ENCODE peak calls at places on chromosomes 3 and 15, in ten cellular contexts. U is PC-3; K is caudate nucleus; H is head of caudate nucleus; V is C1 segment of cervical spinal cord; D is GM10248; A is activated T-helper 1 cell treated with anti-CD3 and anti-CD28 coated beads, Interleukin-2, amount 50 U/mL, for 16 hours; I is stimulated activated CD4-positive, alpha-beta T cell treated with anti-CD3 and anti-CD28 coated beads, Interleukin-2, amount 100 ng/mL, for 48 hours; Z is breast epithelium; F is T-cell. Y is an unnamed sample.

GRCh38 chr15:81161215-81161673 is 27.2 kb downstream of the CFAP161 start:
- DNase-seq in U (no peak), K (no peak), H (no peak), V (no peak), D (no peak), A (no peak), I (no peak), Z (no peak), F (no peak), Y (no peak)

GRCh38 chr3:38554127-38554827 is 58.1 kb downstream of the EXOG start:
- DNase-seq in U (no peak), K (no peak), H (no peak), V (no peak), D (no peak), A (no peak), I (no peak), Z (no peak), F (no peak), Y (no peak)

GRCh38 chr3:71709908-71710511 is 15.2 kb downstream of the EIF4E3 start:
- DNase-seq in U (no peak), K (no peak), H (no peak), V (no peak), D (no peak), A (no peak), I (no peak), Z (no peak), F (no peak), Y (no peak)

GRCh38 chr3:187946981-187947380 is 201.7 kb upstream of the BCL6 start:
- DNase-seq in U (peak), K (no peak), H (no peak), V (no peak), D (no peak), A (no peak), I (no peak), Z (no peak), F (no peak), Y (no peak)

GRCh38 chr3:169390741-169391300 is 272.7 kb downstream of the MECOM start:
- DNase-seq in U (peak), K (no peak), H (no peak), V (no peak), D (no peak), A (no peak), I (no peak), Z (no peak), F (no peak), Y (no peak)

GRCh38 chr3:105938101-105938500 is 69.3 kb upstream of the CBLB start:
- DNase-seq in U (no peak), K (no peak), H (no peak), V (no peak), D (no peak), A (no peak), I (no peak), Z (no peak), F (no peak), Y (peak)

GRCh38 chr3:105157766-105158085 is 209.0 kb upstream of the ALCAM start:
- DNase-seq in U (peak), K (no peak), H (no peak), V (no peak), D (no peak), A (no peak), I (no peak), Z (no peak), F (no peak), Y (no peak)

GRCh38 chr3:110343376-110343775 is 728.2 kb upstream of the NECTIN3 start:
- DNase-seq in U (peak), K (no peak), H (no peak), V (no peak), D (no peak), A (no peak), I (no peak), Z (no peak), F (no peak), Y (no peak)

GRCh38 chr15:66149871-66150270 is 103.7 kb downstream of the MEGF11 start:
- DNase-seq in U (no peak), K (no peak), H (no peak), V (no peak), D (no peak), A (no peak), I (no peak), Z (no peak), F (no peak), Y (no peak)

GRCh38 chr3:194306109-194306686 is 44.9 kb downstream of the CPN2 start:
- DNase-seq in U (no peak), K (no peak), H (no peak), V (no peak), D (no peak), A (no peak), I (no peak), Z (no peak), F (peak), Y (no peak)

GRCh38 chr3:156360992-156361391 is 193.9 kb downstream of the SSR3 start:
- DNase-seq in U (no peak), K (no peak), H (no peak), V (no peak), D (no peak), A (no peak), I (no peak), Z (no peak), F (no peak), Y (peak)

GRCh38 chr3:157755254-157755653 is 252.0 kb upstream of the VEPH1 start:
- DNase-seq in U (peak), K (no peak), H (no peak), V (no peak), D (no peak), A (no peak), I (no peak), Z (no peak), F (no peak), Y (no peak)

GRCh38 chr15:63946524-63947065 is 99.7 kb downstream of the DAPK2 start:
- DNase-seq in U (no peak), K (no peak), H (peak), V (no peak), D (no peak), A (no peak), I (no peak), Z (peak), F (no peak), Y (no peak)

GRCh38 chr3:63872135-63872924 is 8.7 kb downstream of the ATXN7 start:
- DNase-seq in U (peak), K (no peak), H (no peak), V (no peak), D (no peak), A (no peak), I (no peak), Z (no peak), F (no peak), Y (no peak)

GRCh38 chr15:101505610-101506337 is 16.3 kb upstream of the PCSK6 start:
- DNase-seq in U (no peak), K (no peak), H (peak), V (no peak), D (peak), A (no peak), I (no peak), Z (no peak), F (no peak), Y (no peak)

GRCh38 chr3:106728315-106728821 is 648.9 kb upstream of the CCDC54 start:
- DNase-seq in U (peak), K (no peak), H (no peak), V (no peak), D (no peak), A (no peak), I (no peak), Z (no peak), F (no peak), Y (no peak)

GRCh38 chr3:10911350-10912002 is 81.1 kb upstream of the SLC6A1 start:
- DNase-seq in U (no peak), K (no peak), H (no peak), V (no peak), D (no peak), A (no peak), I (no peak), Z (no peak), F (no peak), Y (no peak)

GRCh38 chr3:58658508-58658907 is 8.1 kb downstream of the FAM3D start:
- DNase-seq in U (no peak), K (no peak), H (no peak), V (no peak), D (no peak), A (no peak), I (no peak), Z (no peak), F (no peak), Y (no peak)

GRCh38 chr3:28347374-28348285 is 891 bp upstream of the ZCWPW2 start:
- DNase-seq in U (peak), K (no peak), H (no peak), V (no peak), D (no peak), A (no peak), I (no peak), Z (no peak), F (no peak), Y (no peak)

GRCh38 chr15:57463360-57463759 is 87.1 kb downstream of the CGNL1 start:
- DNase-seq in U (no peak), K (peak), H (peak), V (no peak), D (no peak), A (no peak), I (no peak), Z (no peak), F (no peak), Y (no peak)

GRCh38 chr3:179236676-179237301 is 14.1 kb downstream of the KCNMB3 start:
- DNase-seq in U (no peak), K (no peak), H (no peak), V (no peak), D (no peak), A (no peak), I (no peak), Z (no peak), F (no peak), Y (no peak)

GRCh38 chr15:33584797-33585196 is 274.0 kb downstream of the RYR3 start:
- DNase-seq in U (peak), K (no peak), H (no peak), V (no peak), D (no peak), A (no peak), I (no peak), Z (no peak), F (no peak), Y (no peak)

GRCh38 chr3:134371542-134372324 is 2.5 kb downstream of the AMOTL2 start:
- DNase-seq in U (no peak), K (no peak), H (no peak), V (no peak), D (no peak), A (no peak), I (no peak), Z (no peak), F (no peak), Y (no peak)

GRCh38 chr3:140219923-140220452 is 285.0 kb downstream of the CLSTN2 start:
- DNase-seq in U (no peak), K (no peak), H (peak), V (no peak), D (no peak), A (no peak), I (no peak), Z (no peak), F (no peak), Y (no peak)

GRCh38 chr3:176916777-176917176 is 280.5 kb downstream of the TBL1XR1 start:
- DNase-seq in U (peak), K (no peak), H (no peak), V (no peak), D (no peak), A (no peak), I (no peak), Z (no peak), F (no peak), Y (no peak)

GRCh38 chr3:186700267-186700666 is 16.9 kb upstream of the KNG1 start:
- DNase-seq in U (peak), K (no peak), H (no peak), V (no peak), D (no peak), A (no peak), I (no peak), Z (no peak), F (no peak), Y (no peak)

Y was measured in BE2C.